ENCODE peak calls at places on chromosomes 5 and 9, in six cellular contexts. D is tibial nerve, H is HCT116, T is heart left ventricle, L is K562, V is Peyer's patch. Q is an unnamed sample.

GRCh38 chr9:110619831-110620230 is 40.3 kb upstream of the SVEP1 start:
- DNase-seq in V (no peak), H (no peak), L (no peak), T (no peak), D (no peak), Q (no peak)

GRCh38 chr9:96620832-96621269 is 1.2 kb upstream of the CDC14B start:
- DNase-seq in L (no peak), D (no peak), T (no peak), V (no peak), H (no peak), Q (no peak)

GRCh38 chr5:124677376-124677998 is 69.0 kb downstream of the ZNF608 start:
- DNase-seq in V (no peak), D (no peak), L (no peak), T (peak), H (no peak), Q (no peak)

GRCh38 chr5:125109293-125109692 is 362.9 kb upstream of the ZNF608 start:
- DNase-seq in V (no peak), T (no peak), L (no peak), D (no peak), H (no peak), Q (no peak)

GRCh38 chr5:1831677-1832313 is 30.6 kb downstream of the NDUFS6 start:
- DNase-seq in T (peak), L (no peak), D (no peak), V (no peak), H (no peak), Q (no peak)

GRCh38 chr9:93613791-93614190 is 37.4 kb downstream of the PHF2 start:
- DNase-seq in T (no peak), D (no peak), H (no peak), L (no peak), V (peak), Q (no peak)

GRCh38 chr5:1516615-1517601 is 6.9 kb downstream of the LPCAT1 start:
- DNase-seq in D (no peak), L (no peak), T (peak), H (no peak), V (peak), Q (no peak)

GRCh38 chr5:109252731-109253130 is 157.0 kb downstream of the PJA2 start:
- DNase-seq in D (no peak), V (no peak), T (no peak), L (no peak), H (no peak), Q (no peak)

GRCh38 chr9:136578620-136578914 is 32.7 kb upstream of the NOTCH1 start:
- DNase-seq in H (no peak), V (no peak), T (no peak), L (peak), D (no peak), Q (no peak)

GRCh38 chr5:168152660-168153059 is 138.8 kb upstream of the WWC1 start:
- DNase-seq in D (no peak), L (no peak), V (no peak), T (no peak), H (no peak), Q (no peak)

GRCh38 chr9:120783611-120784047 is 9.6 kb downstream of the FBXW2 start:
- DNase-seq in H (no peak), D (no peak), L (no peak), T (no peak), V (no peak), Q (no peak)

GRCh38 chr5:132226516-132227234 is 978 bp downstream of the P4HA2 start:
- DNase-seq in H (no peak), T (peak), L (no peak), D (no peak), V (peak), Q (no peak)

GRCh38 chr5:132227485-132228240 is at the start of gene P4HA2:
- DNase-seq in V (peak), D (peak), L (peak), T (peak), H (peak), Q (peak)

GRCh38 chr5:132227235-132227484 is 493 bp downstream of the P4HA2 start:
- DNase-seq in H (no peak), V (no peak), L (no peak), D (no peak), T (no peak), Q (no peak)

GRCh38 chr5:132229236-132229635 is 1.6 kb upstream of the P4HA2 start:
- DNase-seq in L (no peak), T (no peak), D (no peak), H (no peak), V (peak), Q (no peak)

DNA sequence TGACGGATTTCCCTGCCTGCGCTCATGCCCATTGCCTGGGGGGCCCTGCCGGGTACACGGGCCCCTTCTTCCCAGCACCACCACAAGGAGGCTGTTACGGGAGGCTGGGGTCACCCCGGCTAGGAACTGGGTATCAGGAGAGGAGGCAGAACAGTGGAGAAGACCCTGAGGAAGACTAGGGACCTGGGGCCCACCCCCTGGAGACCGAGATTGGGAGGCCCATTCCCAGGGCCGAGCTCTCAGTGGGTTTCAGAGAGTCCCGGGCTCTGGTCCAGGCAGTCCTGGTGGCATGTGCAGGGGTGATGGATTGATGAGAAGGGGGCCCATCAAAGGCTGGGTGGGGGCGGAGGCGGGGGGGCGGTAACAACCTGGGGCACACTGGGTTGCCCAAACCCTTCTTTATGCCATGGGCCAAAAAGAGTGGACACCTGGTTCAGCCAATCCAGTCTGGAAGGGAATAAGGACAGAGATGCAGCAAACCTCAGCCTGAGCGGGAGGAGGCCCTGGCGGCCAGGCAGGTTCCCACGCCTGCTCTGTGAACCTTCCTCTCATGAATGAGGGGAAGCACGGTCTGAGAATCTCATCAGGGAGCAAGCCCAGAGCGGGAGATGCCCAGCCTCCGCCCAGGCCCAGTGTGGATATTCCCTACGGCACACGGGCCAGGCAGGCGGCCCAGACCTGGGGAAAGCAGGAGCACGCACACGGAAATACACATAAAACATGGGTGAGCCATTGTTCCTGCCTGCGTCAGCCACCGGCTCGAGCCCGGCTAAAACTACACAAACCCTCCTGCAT is 785 bp upstream of the P4HA2 start:
- DNase-seq in H (no peak), L (no peak), V (peak), D (no peak), T (peak), Q (no peak)
- TF ChIP-seq POLR2A in H (no peak), L (no peak), V (no peak), D (no peak), T (no peak), Q (no peak)

GRCh38 chr5:130116972-130117371 is 212.7 kb downstream of the CHSY3 start:
- DNase-seq in T (no peak), D (no peak), V (no peak), H (no peak), L (no peak), Q (no peak)
- H3K4me3 ChIP-seq in T (no peak), D (no peak), V (no peak), H (no peak), L (no peak), Q (no peak)

GRCh38 chr9:89359636-89360315 is 41.5 kb downstream of the SECISBP2 start:
- DNase-seq in L (no peak), V (peak), D (no peak), T (no peak), H (no peak), Q (no peak)
- TF ChIP-seq CTCF in L (no peak), V (no peak), D (no peak), T (no peak), H (no peak), Q (no peak)

DNA sequence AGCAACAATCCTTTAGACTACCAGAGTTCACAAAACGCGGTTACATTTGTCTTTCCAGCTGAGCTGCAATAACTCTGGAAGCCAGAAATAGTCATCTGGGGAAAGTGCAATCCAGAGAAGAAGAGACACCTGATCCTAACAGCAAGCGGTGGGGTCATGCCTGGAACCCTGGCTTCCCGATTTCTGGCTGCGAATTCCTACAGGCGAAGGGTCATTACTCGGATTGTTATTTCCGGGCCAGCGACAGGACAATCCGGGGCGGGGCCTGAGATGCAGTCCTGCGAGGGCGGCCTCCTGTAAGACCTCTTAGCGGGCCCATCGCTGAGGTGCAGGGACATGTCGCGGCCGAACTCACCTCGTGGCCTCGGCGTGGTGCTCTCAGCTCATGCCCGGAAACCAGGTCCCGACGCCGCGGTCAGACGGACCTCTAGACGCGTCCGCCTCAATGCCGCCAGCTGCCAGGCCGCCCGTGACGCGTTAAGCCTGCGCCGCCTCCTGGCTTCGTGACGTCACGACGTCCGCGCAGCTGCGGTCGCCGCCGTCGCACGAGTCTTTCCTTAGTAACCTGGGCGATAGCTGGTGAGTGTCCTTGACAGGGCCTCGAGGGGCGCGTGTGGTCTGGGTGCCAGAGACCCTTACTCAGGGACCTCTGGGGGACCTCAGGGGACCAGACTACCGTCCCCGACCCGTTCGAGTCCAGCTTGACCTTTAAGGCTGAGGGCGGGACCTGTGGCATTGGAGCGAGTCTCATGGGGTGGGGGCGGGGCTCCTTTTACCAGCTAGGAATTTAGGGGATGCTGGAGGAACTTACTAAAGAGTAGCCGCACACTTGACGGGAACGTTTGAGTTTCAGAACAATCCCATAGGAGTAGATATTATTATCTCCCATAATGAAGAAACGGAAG is at the start of the genes MRRF and RBM18:
- DNase-seq in L (peak), V (peak), H (peak), T (peak), D (peak), Q (peak)
- TF ChIP-seq POLR2A in L (peak), V (peak), H (peak), T (peak), D (peak), Q (peak)

GRCh38 chr5:39495294-39495693 is 70.5 kb upstream of the DAB2 start:
- DNase-seq in V (no peak), D (no peak), L (no peak), H (no peak), T (no peak), Q (no peak)

GRCh38 chr5:39498247-39498952 is 73.6 kb upstream of the DAB2 start:
- DNase-seq in L (no peak), V (no peak), T (no peak), D (no peak), H (no peak), Q (no peak)

GRCh38 chr5:39494534-39494933 is 69.8 kb upstream of the DAB2 start:
- DNase-seq in H (no peak), T (no peak), D (no peak), V (no peak), L (no peak), Q (no peak)

GRCh38 chr5:39491210-39491609 is 66.4 kb upstream of the DAB2 start:
- DNase-seq in D (no peak), V (no peak), L (no peak), T (no peak), H (no peak), Q (no peak)

GRCh38 chr5:39494099-39494498 is 69.3 kb upstream of the DAB2 start:
- DNase-seq in V (no peak), H (no peak), D (no peak), L (no peak), T (no peak), Q (no peak)
- H3K4me3 ChIP-seq in V (no peak), H (no peak), D (no peak), L (no peak), T (no peak), Q (no peak)

GRCh38 chr9:75198436-75198835 is 110.1 kb downstream of the OSTF1 start:
- DNase-seq in L (peak), D (no peak), T (no peak), V (no peak), H (no peak), Q (no peak)
- TF ChIP-seq CTCF in L (peak), D (no peak), T (no peak), V (no peak), H (peak), Q (no peak)

DNA sequence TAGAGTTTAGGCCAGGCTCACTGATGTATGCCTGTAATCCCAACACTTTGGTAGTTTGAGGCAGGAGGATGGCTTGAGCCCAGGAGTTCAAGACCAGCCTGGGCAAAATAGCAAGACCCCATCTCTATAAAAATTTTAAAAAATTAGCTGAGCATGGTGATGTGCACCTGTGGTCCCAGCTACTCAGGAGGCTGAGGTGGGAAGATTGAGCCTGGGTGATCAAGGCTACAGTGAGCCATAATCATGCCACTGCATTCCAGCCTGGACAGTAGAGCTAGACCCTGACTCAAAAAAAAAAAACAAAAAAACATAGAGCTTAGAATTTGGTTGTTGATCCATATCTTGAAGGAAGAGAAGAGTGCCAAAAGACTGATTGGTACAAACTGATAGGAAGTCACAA is 14.7 kb upstream of the CDK7 start:
- DNase-seq in H (no peak), V (no peak), L (no peak), T (no peak), D (no peak), Q (no peak)
- TF ChIP-seq POLR2A in H (no peak), V (no peak), L (no peak), T (no peak), D (no peak), Q (no peak)

GRCh38 chr9:5848372-5848882 is 15.5 kb upstream of the ERMP1 start:
- DNase-seq in L (no peak), H (no peak), D (no peak), V (no peak), T (no peak), Q (no peak)

GRCh38 chr9:5854032-5854792 is 21.3 kb upstream of the ERMP1 start:
- DNase-seq in D (no peak), V (no peak), H (no peak), T (no peak), L (no peak), Q (no peak)

GRCh38 chr9:5850735-5851122 is 17.8 kb upstream of the ERMP1 start:
- DNase-seq in L (no peak), T (no peak), D (no peak), V (no peak), H (no peak), Q (no peak)

GRCh38 chr9:5853005-5853404 is 20.1 kb upstream of the ERMP1 start:
- DNase-seq in V (no peak), H (no peak), T (no peak), D (no peak), L (no peak), Q (no peak)

DNA sequence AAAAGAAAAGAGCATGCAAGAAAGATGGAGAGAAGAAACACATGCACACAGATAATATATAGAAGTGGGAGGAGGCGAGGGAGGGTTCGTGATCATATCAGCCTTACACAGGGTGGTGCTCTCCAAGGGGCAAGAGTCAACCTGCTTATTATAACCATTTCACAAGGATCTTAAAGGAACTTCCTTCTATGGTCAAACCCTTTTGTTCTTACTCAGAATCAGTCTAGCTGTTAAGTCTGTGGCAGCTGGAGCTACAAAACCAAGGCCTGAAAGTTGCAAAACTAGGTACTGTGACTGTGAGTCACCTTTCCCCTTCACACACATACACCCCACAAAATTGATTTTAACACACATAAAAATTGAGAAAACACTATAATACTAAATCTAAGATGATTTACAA is 18.5 kb upstream of the ERMP1 start:
- DNase-seq in T (no peak), D (no peak), H (no peak), L (no peak), V (no peak), Q (no peak)
- H3K4me3 ChIP-seq in T (no peak), D (no peak), H (no peak), L (no peak), V (no peak), Q (no peak)

Q was measured in gastrocnemius medialis.